ENCODE peak calls at places on chromosome 13, in eight cellular contexts. T is IMR-90, D is cardiac muscle cell, V is GM04503, W is fibroblast of pulmonary artery, F is GM23248, U is MM.1S, X is T-cell. E is an unnamed sample.

GRCh38 chr13:36981156-36981743 is 17.9 kb downstream of the ALG5 start:
- DNase-seq in F (peak; percentile 75), X (no peak), V (no peak), U (peak; percentile 19), T (peak; percentile 79), D (peak; percentile 77), W (peak; percentile 83), E (peak; percentile 62)

GRCh38 chr13:53848546-53848945 is 819.9 kb downstream of the OLFM4 start:
- DNase-seq in D (no peak), W (no peak), U (no peak), F (no peak), V (no peak), T (no peak), X (no peak), E (peak; percentile 73)

GRCh38 chr13:76885203-76886004 is 801 bp downstream of the KCTD12 start:
- DNase-seq in F (peak; percentile 90), U (peak; percentile 71), V (no peak), X (peak; percentile 60), T (peak; percentile 61), D (peak; percentile 80), W (peak; percentile 84), E (no peak)

GRCh38 chr13:41428155-41428554 is 29.2 kb upstream of the RGCC start:
- DNase-seq in T (no peak), W (peak; percentile 9), D (peak; percentile 2), F (peak; percentile 7), X (peak; percentile 26), U (no peak), V (no peak), E (no peak)

GRCh38 chr13:102928971-102929370 is 83.1 kb downstream of the ERCC5 start:
- DNase-seq in V (no peak), D (no peak), T (no peak), X (no peak), U (no peak), W (no peak), F (no peak), E (no peak)

GRCh38 chr13:63629591-63629990 is 2213.9 kb upstream of the PCDH20 start:
- DNase-seq in X (no peak), D (no peak), U (no peak), V (no peak), T (no peak), F (no peak), W (no peak), E (no peak)

GRCh38 chr13:28001049-28001448 is 12.6 kb upstream of the URAD start:
- DNase-seq in U (no peak), T (no peak), F (no peak), V (no peak), D (no peak), X (no peak), W (no peak), E (no peak)

GRCh38 chr13:23794267-23795161 is 94.7 kb downstream of the MIPEP start:
- DNase-seq in W (peak; percentile 56), V (peak; percentile 47), X (no peak), D (peak; percentile 46), U (peak; percentile 10), F (peak; percentile 71), T (peak; percentile 85), E (no peak)

GRCh38 chr13:109036091-109036490 is 406.7 kb downstream of the MYO16 start:
- DNase-seq in W (no peak), U (no peak), X (no peak), F (no peak), D (no peak), T (no peak), V (no peak), E (no peak)

GRCh38 chr13:25816239-25816638 is 235.6 kb downstream of the SHISA2 start:
- DNase-seq in D (no peak), F (no peak), T (no peak), W (no peak), X (no peak), V (no peak), U (no peak), E (no peak)

GRCh38 chr13:107205318-107206112 is 637.6 kb upstream of the ARGLU1 start:
- DNase-seq in D (peak; percentile 80), W (peak; percentile 72), X (peak; percentile 29), F (peak; percentile 73), U (peak; percentile 57), T (peak; percentile 66), V (no peak), E (peak; percentile 29)

GRCh38 chr13:36332986-36333385 is 13.2 kb downstream of the SPART start:
- DNase-seq in D (peak; percentile 27), T (peak; percentile 59), U (no peak), F (peak; percentile 66), V (no peak), X (no peak), W (peak; percentile 39), E (no peak)

GRCh38 chr13:81606074-81606473 is 1265.1 kb upstream of the SPRY2 start:
- DNase-seq in T (no peak), V (no peak), D (no peak), U (no peak), X (no peak), F (no peak), W (no peak), E (no peak)

GRCh38 chr13:51727634-51728274 is 76.2 kb downstream of the DHRS12 start:
- DNase-seq in U (no peak), D (peak; percentile 14), X (no peak), W (no peak), T (no peak), V (no peak), F (no peak), E (no peak)

GRCh38 chr13:26011996-26012688 is 39.7 kb downstream of the SHISA2 start:
- DNase-seq in F (peak; percentile 27), U (no peak), W (peak; percentile 6), D (peak; percentile 65), T (no peak), V (no peak), X (peak; percentile 67), E (no peak)

GRCh38 chr13:59635591-59635990 is 528.1 kb downstream of the DIAPH3 start:
- DNase-seq in F (no peak), D (no peak), U (no peak), V (no peak), T (no peak), X (no peak), W (no peak), E (no peak)

GRCh38 chr13:23020246-23020843 is 160.4 kb upstream of the SGCG start:
- DNase-seq in W (peak; percentile 72), V (peak; percentile 3), T (peak; percentile 57), X (peak; percentile 9), D (peak; percentile 74), F (peak; percentile 55), U (peak; percentile 30), E (peak; percentile 52)

GRCh38 chr13:45916036-45916435 is 64.5 kb upstream of the SIAH3 start:
- DNase-seq in F (no peak), W (no peak), D (no peak), U (no peak), T (no peak), X (no peak), V (no peak), E (no peak)

GRCh38 chr13:110556224-110556606 is 5.3 kb downstream of the RAB20 start:
- DNase-seq in W (no peak), T (no peak), D (no peak), U (no peak), X (no peak), F (no peak), V (no peak), E (no peak)

GRCh38 chr13:32905864-32906180 is 110.4 kb upstream of the KL start:
- DNase-seq in X (no peak), T (peak; percentile 19), W (peak; percentile 36), U (peak; percentile 14), D (no peak), V (no peak), F (peak; percentile 43), E (no peak)

GRCh38 chr13:82647540-82647939 is 1234.7 kb downstream of the SLITRK1 start:
- DNase-seq in D (no peak), W (no peak), T (no peak), F (no peak), X (no peak), U (no peak), V (no peak), E (no peak)

GRCh38 chr13:79491715-79492114 is 10.8 kb downstream of the NDFIP2 start:
- DNase-seq in X (no peak), T (peak; percentile 71), V (peak; percentile 91), D (peak; percentile 74), F (peak; percentile 80), U (no peak), W (peak; percentile 70), E (no peak)

GRCh38 chr13:113929628-113930615 is 44.0 kb downstream of the C13orf46 start:
- DNase-seq in X (no peak), W (no peak), T (no peak), V (no peak), U (no peak), F (no peak), D (no peak), E (no peak)

GRCh38 chr13:58097831-58098230 is 466.3 kb downstream of the PCDH17 start:
- DNase-seq in F (no peak), V (no peak), D (no peak), U (no peak), T (no peak), X (no peak), W (peak; percentile 3), E (no peak)

GRCh38 chr13:102011539-102011938 is 390.3 kb downstream of the FGF14 start:
- DNase-seq in F (no peak), W (no peak), D (no peak), T (no peak), X (no peak), V (no peak), U (no peak), E (no peak)

GRCh38 chr13:52739468-52740071 is at the start of gene CNMD:
- DNase-seq in D (no peak), U (no peak), T (no peak), X (no peak), V (no peak), W (no peak), F (no peak), E (no peak)

GRCh38 chr13:48655291-48655690 is 1.6 kb downstream of the CYSLTR2 start:
- DNase-seq in D (no peak), V (no peak), W (no peak), X (no peak), U (no peak), T (no peak), F (no peak), E (no peak)

GRCh38 chr13:85405316-85405897 is 393.8 kb downstream of the SLITRK6 start:
- DNase-seq in D (no peak), W (no peak), T (no peak), F (no peak), U (no peak), V (no peak), X (no peak), E (no peak)

GRCh38 chr13:111912453-111912866 is 154.5 kb upstream of the SOX1 start:
- DNase-seq in W (no peak), X (no peak), D (no peak), T (no peak), U (no peak), F (no peak), V (no peak), E (no peak)

GRCh38 chr13:113888701-113889330 is 24.9 kb upstream of the GAS6 start:
- DNase-seq in W (no peak), T (no peak), F (no peak), U (peak; percentile 16), V (no peak), X (no peak), D (no peak), E (no peak)

E was measured in HAP-1.